ENCODE peak calls at places on chromosomes 13 and 19, in eight cellular contexts. Q is psoas muscle; F is fibroblast of lung; V is H1; W is IMR-90; I is CD4-positive, CD25-positive, alpha-beta regulatory T cell; A is mucosa of descending colon; O is tibial nerve. H is an unnamed sample.
A peak's percentile ranks its signal among the peaks of the same experiment; 100 is the strongest.

GRCh38 chr13:113835461-113836274 is 28.2 kb downstream of the GAS6 start:
- DNase-seq in Q (peak; percentile 51), W (peak; percentile 79), I (no peak), A (peak; percentile 49), V (no peak), O (no peak), F (peak; percentile 74), H (peak; percentile 32)

GRCh38 chr13:76425930-76426329 is 460.3 kb downstream of the KCTD12 start:
- DNase-seq in F (peak; percentile 72), I (no peak), V (no peak), A (no peak), O (no peak), Q (no peak), W (peak; percentile 93), H (peak; percentile 80)

GRCh38 chr13:81048026-81048461 is 707.1 kb upstream of the SPRY2 start:
- DNase-seq in A (no peak), O (no peak), I (no peak), W (no peak), V (no peak), F (no peak), Q (no peak), H (no peak)

GRCh38 chr19:15251749-15252397 is 19.6 kb upstream of the EPHX3 start:
- DNase-seq in V (peak; percentile 46), A (peak; percentile 74), W (peak; percentile 96), O (peak; percentile 69), F (peak; percentile 93), I (no peak), Q (peak; percentile 95), H (peak; percentile 73)

GRCh38 chr19:5012688-5013457 is 44.0 kb downstream of the KDM4B start:
- DNase-seq in A (no peak), O (no peak), Q (no peak), V (no peak), I (no peak), F (no peak), W (no peak), H (no peak)

GRCh38 chr19:56076413-56076998 is 44.6 kb downstream of the ZNF787 start:
- DNase-seq in O (peak; percentile 78), I (peak; percentile 43), Q (no peak), F (peak; percentile 29), V (no peak), A (no peak), W (peak; percentile 50), H (peak; percentile 64)

GRCh38 chr19:41353466-41354342 is at the start of gene TGFB1:
- DNase-seq in W (peak; percentile 87), O (peak; percentile 79), V (no peak), A (peak; percentile 94), F (peak; percentile 85), I (peak; percentile 97), Q (peak; percentile 91), H (peak; percentile 95)

GRCh38 chr13:71079638-71080037 is 787.4 kb downstream of the DACH1 start:
- DNase-seq in V (no peak), O (no peak), A (no peak), Q (no peak), W (no peak), F (peak; percentile 7), I (no peak), H (no peak)

GRCh38 chr19:34838248-34838647 is 65.2 kb upstream of the ZNF599 start:
- DNase-seq in W (no peak), I (no peak), A (no peak), F (no peak), O (no peak), V (no peak), Q (no peak), H (peak; percentile 25)

GRCh38 chr19:39918183-39918651 is 16.2 kb downstream of the FCGBP start:
- DNase-seq in I (no peak), O (no peak), V (no peak), W (no peak), Q (no peak), F (no peak), A (no peak), H (no peak)

GRCh38 chr13:27913116-27913515 is 6.7 kb upstream of the PDX1 start:
- DNase-seq in F (no peak), O (no peak), A (no peak), I (no peak), V (no peak), W (no peak), Q (no peak), H (no peak)

GRCh38 chr13:24215732-24216131 is 55.2 kb downstream of the SPATA13 start:
- DNase-seq in F (peak; percentile 79), V (no peak), W (peak; percentile 60), O (peak; percentile 25), I (no peak), Q (no peak), A (no peak), H (peak; percentile 75)

GRCh38 chr13:38687246-38688229 is 661 bp downstream of the FREM2 start:
- DNase-seq in O (no peak), A (no peak), W (no peak), F (peak; percentile 6), I (no peak), V (no peak), Q (peak; percentile 63), H (peak; percentile 62)

GRCh38 chr19:29704562-29705558 is 10.2 kb downstream of the C19orf12 start:
- DNase-seq in V (no peak), W (no peak), F (no peak), A (no peak), O (no peak), I (peak; percentile 61), Q (no peak), H (no peak)

GRCh38 chr13:102779426-102780159 is 6.0 kb upstream of the TEX30 start:
- DNase-seq in Q (no peak), V (no peak), F (no peak), W (no peak), O (no peak), A (no peak), I (peak; percentile 50), H (peak; percentile 40)

GRCh38 chr13:36837354-36838092 is 18.5 kb downstream of the RFXAP start:
- DNase-seq in A (no peak), I (no peak), F (no peak), Q (no peak), O (no peak), W (no peak), V (no peak), H (no peak)

GRCh38 chr13:106187092-106187491 is 348.4 kb downstream of the EFNB2 start:
- DNase-seq in A (no peak), F (peak; percentile 46), W (no peak), I (no peak), Q (no peak), O (no peak), V (no peak), H (no peak)

GRCh38 chr13:101703081-101703480 is 250.6 kb downstream of the ITGBL1 start:
- DNase-seq in A (no peak), I (no peak), Q (no peak), W (no peak), O (no peak), F (no peak), V (no peak), H (no peak)

GRCh38 chr13:58619396-58620113 is 988.0 kb downstream of the PCDH17 start:
- DNase-seq in O (no peak), W (no peak), V (no peak), F (peak; percentile 9), Q (no peak), I (no peak), A (no peak), H (no peak)

GRCh38 chr13:112210401-112210800 is 143.5 kb downstream of the SOX1 start:
- DNase-seq in V (no peak), A (no peak), I (no peak), W (no peak), F (no peak), O (no peak), Q (no peak), H (no peak)

GRCh38 chr19:10643166-10643967 is 10.8 kb upstream of the ILF3 start:
- DNase-seq in A (no peak), V (no peak), F (no peak), I (no peak), W (no peak), Q (no peak), O (no peak), H (no peak)

DNA sequence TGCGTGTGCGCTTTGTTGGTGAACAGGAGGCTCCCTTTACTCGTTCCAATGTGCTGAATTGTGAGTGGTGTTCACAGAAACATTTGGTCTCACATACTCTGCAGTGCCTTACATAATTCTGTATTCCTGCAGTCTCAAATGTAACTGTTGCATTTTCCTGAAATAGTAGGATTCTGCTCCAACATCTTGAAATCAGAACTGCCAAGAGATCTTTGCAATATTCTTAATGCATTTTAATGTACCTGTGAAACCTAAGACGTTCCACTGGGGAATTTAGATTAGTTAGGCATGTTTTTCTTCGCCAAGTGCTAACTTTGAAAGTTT is 166.5 kb downstream of the SLC7A1 start:
- DNase-seq in Q (no peak), W (no peak), V (no peak), A (no peak), F (no peak), O (no peak), I (no peak), H (no peak)
- H3K4me3 ChIP-seq in Q (peak overlapping the region; percentile 63), W (no peak overlapping the region), V (peak overlapping the region; percentile 55), A (no peak overlapping the region), F (no peak overlapping the region), O (no peak overlapping the region), I (no peak overlapping the region), H (peak overlapping the region; percentile 81)

GRCh38 chr19:45584332-45585157 is at the start of gene OPA3:
- DNase-seq in Q (peak; percentile 100), I (peak; percentile 100), A (peak; percentile 100), W (peak; percentile 100), F (peak; percentile 100), O (peak; percentile 99), V (peak; percentile 97), H (peak; percentile 100)
- H3K4me1 ChIP-seq in Q (peaks cover 4% of the 10 kb centered on the region), I (peaks cover 13% of the 10 kb centered on the region), A (peaks cover 8% of the 10 kb centered on the region), W (peaks cover 1% of the 10 kb centered on the region), F (no peaks in the 10 kb centered on the region), O (no peaks in the 10 kb centered on the region), V (no peaks in the 10 kb centered on the region), H (peaks cover 3% of the 10 kb centered on the region)

GRCh38 chr13:33827152-33827551 is 9.2 kb downstream of the RFC3 start:
- DNase-seq in Q (no peak), W (no peak), F (no peak), I (no peak), O (no peak), A (no peak), V (no peak), H (no peak)

GRCh38 chr13:33828431-33829129 is 10.6 kb downstream of the RFC3 start:
- DNase-seq in V (no peak), W (no peak), A (no peak), Q (no peak), I (no peak), F (no peak), O (no peak), H (no peak)

DNA sequence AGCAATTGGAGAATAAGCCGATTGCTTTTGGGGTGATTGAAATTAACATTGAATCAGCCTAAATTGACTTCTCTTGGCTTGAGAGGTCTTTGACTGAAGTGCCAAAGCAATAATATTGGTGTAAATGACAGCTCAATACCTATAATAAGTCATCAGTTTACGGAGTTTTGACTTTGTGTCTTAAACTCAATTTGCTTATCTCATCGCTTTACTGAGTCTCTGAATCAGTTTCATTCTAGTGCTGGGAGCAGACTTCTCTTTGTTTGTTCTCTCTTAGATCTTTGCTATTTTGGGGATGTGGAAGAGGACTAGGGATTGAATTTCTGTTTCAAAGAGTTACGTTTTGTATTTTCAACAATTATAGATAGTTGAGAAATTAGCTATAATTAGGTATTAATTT is 7.1 kb downstream of the RFC3 start:
- DNase-seq in F (no peak), A (no peak), V (no peak), W (no peak), I (no peak), Q (no peak), O (no peak), H (no peak)
- H3K36me3 ChIP-seq in F (no peaks in the 10 kb centered on the region), A (no peaks in the 10 kb centered on the region), V (peaks cover 70% of the 10 kb centered on the region), W (peaks cover 3% of the 10 kb centered on the region), I (peaks cover 18% of the 10 kb centered on the region), Q (peaks cover 42% of the 10 kb centered on the region), O (no peaks in the 10 kb centered on the region), H (peaks cover 18% of the 10 kb centered on the region)

GRCh38 chr19:50820086-50820485 is 3.5 kb downstream of the KLK1 start:
- DNase-seq in A (peak; percentile 57), O (no peak), W (no peak), F (no peak), Q (no peak), I (no peak), V (no peak), H (no peak)
- H3K4me3 ChIP-seq in A (no peak overlapping the region), O (no peak overlapping the region), W (no peak overlapping the region), F (no peak overlapping the region), Q (no peak overlapping the region), I (no peak overlapping the region), V (peak overlapping the region; percentile 29), H (no peak overlapping the region)

H was measured in cardiac muscle cell.